ENCODE peak calls at places on chromosomes 4 and X, in four cellular contexts. One of them, this sample, is unnamed.

GRCh38 chr4:131002132-131002531 is 1906.2 kb downstream of the C4orf33 start:
- DNase-seq in aorta: no peak
- DNase-seq in cardiac fibroblast: no peak
- DNase-seq in H7: no peak
- DNase-seq in this sample: no peak

GRCh38 chr4:76703676-76704075 is 194.3 kb downstream of the SOWAHB start:
- DNase-seq in aorta: no peak
- DNase-seq in cardiac fibroblast: peak
- DNase-seq in H7: no peak
- DNase-seq in this sample: no peak

GRCh38 chr4:21304061-21304541 is 603.8 kb downstream of the PACRGL start:
- DNase-seq in aorta: no peak
- DNase-seq in cardiac fibroblast: no peak
- DNase-seq in H7: peak
- DNase-seq in this sample: no peak

GRCh38 chr4:80360102-80360501 is 24.6 kb downstream of the CFAP299 start:
- DNase-seq in aorta: no peak
- DNase-seq in cardiac fibroblast: no peak
- DNase-seq in H7: no peak
- DNase-seq in this sample: no peak

GRCh38 chr4:23602720-23603119 is 287.1 kb downstream of the PPARGC1A start:
- DNase-seq in aorta: no peak
- DNase-seq in cardiac fibroblast: no peak
- DNase-seq in H7: no peak
- DNase-seq in this sample: no peak

GRCh38 chrX:105975382-105975781 is 63.1 kb downstream of the SERPINA7 start:
- DNase-seq in aorta: no peak
- DNase-seq in cardiac fibroblast: peak
- DNase-seq in H7: no peak
- DNase-seq in this sample: no peak

GRCh38 chrX:150507251-150507856 is 61.1 kb upstream of the MTM1 start:
- DNase-seq in aorta: peak
- DNase-seq in cardiac fibroblast: peak
- DNase-seq in H7: peak
- DNase-seq in this sample: no peak

GRCh38 chr4:117577686-117578085 is 456.6 kb upstream of the NDST3 start:
- DNase-seq in aorta: no peak
- DNase-seq in cardiac fibroblast: no peak
- DNase-seq in H7: no peak
- DNase-seq in this sample: no peak

GRCh38 chr4:85968945-85969830 is 390.7 kb downstream of the MAPK10 start:
- DNase-seq in aorta: no peak
- DNase-seq in cardiac fibroblast: peak
- DNase-seq in H7: peak
- DNase-seq in this sample: peak

GRCh38 chr4:4390521-4391240 is 3.8 kb downstream of the NSG1 start:
- DNase-seq in aorta: no peak
- DNase-seq in cardiac fibroblast: no peak
- DNase-seq in H7: no peak
- DNase-seq in this sample: no peak

GRCh38 chr4:7768736-7769135 is 170.9 kb downstream of the AFAP1 start:
- DNase-seq in aorta: peak
- DNase-seq in cardiac fibroblast: no peak
- DNase-seq in H7: peak
- DNase-seq in this sample: no peak

GRCh38 chrX:42246814-42247213 is 323.5 kb upstream of the CASK start:
- DNase-seq in aorta: no peak
- DNase-seq in cardiac fibroblast: peak
- DNase-seq in H7: no peak
- DNase-seq in this sample: no peak

GRCh38 chrX:12946838-12947544 is 27.9 kb upstream of the TMSB4X start:
- DNase-seq in aorta: peak
- DNase-seq in cardiac fibroblast: peak
- DNase-seq in H7: peak
- DNase-seq in this sample: peak
- H3K4me3 ChIP-seq in aorta: no peak
- H3K4me3 ChIP-seq in cardiac fibroblast: no peak
- H3K4me3 ChIP-seq in H7: no peak
- H3K4me3 ChIP-seq in this sample: no peak

GRCh38 chr4:168877407-168877778 is 132.7 kb downstream of the CBR4 start:
- DNase-seq in aorta: no peak
- DNase-seq in cardiac fibroblast: peak
- DNase-seq in H7: no peak
- DNase-seq in this sample: no peak
- H3K4me3 ChIP-seq in aorta: no peak
- H3K4me3 ChIP-seq in cardiac fibroblast: no peak
- H3K4me3 ChIP-seq in H7: peak
- H3K4me3 ChIP-seq in this sample: peak

GRCh38 chrX:151975228-151975593 is 735 bp upstream of the GABRE start:
- DNase-seq in aorta: no peak
- DNase-seq in cardiac fibroblast: no peak
- DNase-seq in H7: no peak
- DNase-seq in this sample: no peak
- H3K4me3 ChIP-seq in aorta: no peak
- H3K4me3 ChIP-seq in cardiac fibroblast: peak
- H3K4me3 ChIP-seq in H7: no peak
- H3K4me3 ChIP-seq in this sample: peak

GRCh38 chrX:96994088-96994487 is 110.4 kb downstream of the RPA4 start:
- DNase-seq in aorta: no peak
- DNase-seq in cardiac fibroblast: no peak
- DNase-seq in H7: no peak
- DNase-seq in this sample: no peak
- H3K4me3 ChIP-seq in aorta: no peak
- H3K4me3 ChIP-seq in cardiac fibroblast: no peak
- H3K4me3 ChIP-seq in H7: no peak
- H3K4me3 ChIP-seq in this sample: no peak

DNA sequence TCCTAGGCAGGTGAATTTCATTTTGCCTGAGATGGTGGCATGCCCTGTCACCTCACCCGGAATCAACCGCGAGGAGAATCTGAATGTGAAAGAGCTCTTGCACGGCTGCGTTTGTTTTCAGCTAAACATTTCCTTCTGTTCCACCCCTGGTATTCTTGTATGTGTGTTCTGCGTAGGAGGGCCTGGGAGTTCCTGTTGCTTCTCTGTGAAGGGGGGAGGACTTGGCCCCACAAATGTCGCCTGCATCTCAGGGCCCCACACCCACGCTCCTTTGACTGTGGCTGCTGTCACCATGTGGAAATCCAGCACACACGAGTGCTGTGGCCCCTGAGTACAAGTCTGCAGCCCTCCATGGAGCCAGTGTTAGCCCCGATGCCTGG is 45.8 kb upstream of the CLCN4 start:
- DNase-seq in aorta: no peak
- DNase-seq in cardiac fibroblast: no peak
- DNase-seq in H7: no peak
- DNase-seq in this sample: no peak
- H3K4me3 ChIP-seq in aorta: no peak
- H3K4me3 ChIP-seq in cardiac fibroblast: no peak
- H3K4me3 ChIP-seq in H7: no peak
- H3K4me3 ChIP-seq in this sample: no peak

DNA sequence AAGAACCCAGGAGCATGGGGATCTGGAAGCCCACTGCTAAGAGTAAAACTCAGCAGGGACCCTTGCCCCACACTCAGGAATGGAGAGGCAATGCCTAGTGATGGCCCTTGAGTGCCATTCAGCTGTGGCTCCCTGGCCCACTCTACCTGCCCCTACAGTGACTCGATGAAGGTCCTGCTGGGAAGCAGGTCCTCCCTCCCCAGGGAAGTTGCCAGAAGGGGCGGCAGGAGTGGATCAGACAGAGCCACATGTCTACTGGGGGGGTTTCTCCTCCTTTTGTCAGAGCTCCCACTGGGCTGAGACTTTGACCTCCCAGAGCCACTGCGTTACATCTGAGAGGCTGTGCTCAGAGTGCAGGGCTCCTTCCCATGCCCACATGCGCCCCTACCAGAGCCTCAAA is 1.2 kb downstream of the SLC10A3 start:
- DNase-seq in aorta: no peak
- DNase-seq in cardiac fibroblast: no peak
- DNase-seq in H7: no peak
- DNase-seq in this sample: no peak
- H3K4me3 ChIP-seq in aorta: no peak
- H3K4me3 ChIP-seq in cardiac fibroblast: no peak
- H3K4me3 ChIP-seq in H7: no peak
- H3K4me3 ChIP-seq in this sample: peak

GRCh38 chr4:37641886-37642849 is 44.0 kb downstream of the RELL1 start:
- DNase-seq in aorta: no peak
- DNase-seq in cardiac fibroblast: no peak
- DNase-seq in H7: no peak
- DNase-seq in this sample: no peak
- H3K4me3 ChIP-seq in aorta: no peak
- H3K4me3 ChIP-seq in cardiac fibroblast: no peak
- H3K4me3 ChIP-seq in H7: no peak
- H3K4me3 ChIP-seq in this sample: no peak

GRCh38 chr4:1347410-1347864 is 429 bp downstream of the UVSSA start:
- DNase-seq in aorta: peak
- DNase-seq in cardiac fibroblast: peak
- DNase-seq in H7: no peak
- DNase-seq in this sample: peak
- H3K4me3 ChIP-seq in aorta: peak
- H3K4me3 ChIP-seq in cardiac fibroblast: peak
- H3K4me3 ChIP-seq in H7: peak
- H3K4me3 ChIP-seq in this sample: peak

DNA sequence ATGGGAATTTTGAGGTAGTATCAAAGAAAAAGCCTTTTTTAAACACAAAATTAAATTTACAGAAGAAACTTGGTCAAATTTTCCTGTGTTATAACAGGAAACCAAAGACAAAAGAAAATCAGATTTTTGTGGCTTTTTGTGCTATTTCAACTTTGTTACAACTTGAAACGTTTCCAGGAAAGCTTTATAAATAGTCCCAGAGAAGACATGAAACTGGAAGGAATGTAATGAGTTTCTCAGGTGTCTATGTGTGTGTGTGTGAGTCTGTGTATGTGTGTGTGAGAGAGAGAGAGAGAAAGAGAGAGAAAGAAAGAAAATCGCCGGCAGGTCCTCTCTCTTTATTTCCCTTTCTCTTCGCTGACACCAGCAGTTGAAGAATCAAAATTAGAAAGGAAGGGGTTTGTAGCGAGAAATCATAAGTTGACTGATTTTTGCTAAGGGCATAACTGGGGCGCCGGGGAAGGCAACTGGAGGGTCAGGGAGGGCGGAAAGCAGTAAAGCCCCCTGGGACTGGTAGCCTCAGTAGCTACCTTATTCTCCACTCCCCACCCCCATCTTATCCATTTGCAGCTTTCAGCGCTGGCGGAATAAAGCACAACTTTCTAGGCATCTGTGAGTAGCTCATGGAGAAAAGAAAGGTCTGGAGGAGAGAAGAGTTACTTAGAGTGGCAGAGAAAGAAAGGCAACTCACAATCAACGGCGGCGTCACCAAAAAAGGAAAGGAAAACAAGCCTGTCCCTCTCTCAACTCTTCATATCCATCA is 1.4 kb downstream of the TMEM47 start:
- DNase-seq in aorta: no peak
- DNase-seq in cardiac fibroblast: peak
- DNase-seq in H7: no peak
- DNase-seq in this sample: no peak
- H3K4me3 ChIP-seq in aorta: peak
- H3K4me3 ChIP-seq in cardiac fibroblast: peak
- H3K4me3 ChIP-seq in H7: peak
- H3K4me3 ChIP-seq in this sample: peak

GRCh38 chr4:88533088-88533790 is 9.7 kb upstream of the PYURF start:
- DNase-seq in aorta: no peak
- DNase-seq in cardiac fibroblast: peak
- DNase-seq in H7: no peak
- DNase-seq in this sample: peak
- H3K4me3 ChIP-seq in aorta: no peak
- H3K4me3 ChIP-seq in cardiac fibroblast: no peak
- H3K4me3 ChIP-seq in H7: peak
- H3K4me3 ChIP-seq in this sample: no peak

This sample was measured in skeletal muscle cell.